ENCODE peak calls at places on chromosome 18, in six cellular contexts. V is CD4-positive, alpha-beta memory T cell; T is cardiac muscle cell; N is adrenal gland; O is right cardiac atrium; I is CD8-positive, alpha-beta memory T cell. G is an unnamed sample.

GRCh38 chr18:46950064-46950656 is 32.8 kb downstream of the KATNAL2 start:
- DNase-seq in V (no peak), T (peak; percentile 32), N (no peak), O (no peak), I (no peak), G (no peak)

GRCh38 chr18:6341709-6342108 is 73.0 kb downstream of the L3MBTL4 start:
- DNase-seq in V (no peak), T (no peak), N (no peak), O (no peak), I (no peak), G (no peak)

GRCh38 chr18:40687401-40687800 is 1267.6 kb upstream of the PIK3C3 start:
- DNase-seq in V (no peak), T (no peak), N (no peak), O (no peak), I (no peak), G (no peak)

GRCh38 chr18:67266591-67267237 is 249.8 kb downstream of the DSEL start:
- DNase-seq in V (no peak), T (no peak), N (no peak), O (no peak), I (no peak), G (no peak)

GRCh38 chr18:9876867-9877654 is 8.7 kb upstream of the TXNDC2 start:
- DNase-seq in V (no peak), T (peak; percentile 22), N (peak; percentile 88), O (no peak), I (no peak), G (no peak)

GRCh38 chr18:32661486-32662299 is 111.1 kb downstream of the KLHL14 start:
- DNase-seq in V (no peak), T (no peak), N (no peak), O (no peak), I (no peak), G (no peak)

GRCh38 chr18:43422483-43422882 is 145.2 kb upstream of the SYT4 start:
- DNase-seq in V (no peak), T (peak; percentile 74), N (peak; percentile 47), O (no peak), I (no peak), G (no peak)

GRCh38 chr18:26456070-26456491 is 92.3 kb downstream of the KCTD1 start:
- DNase-seq in V (no peak), T (no peak), N (no peak), O (no peak), I (no peak), G (no peak)

GRCh38 chr18:42183746-42184145 is 228.7 kb downstream of the PIK3C3 start:
- DNase-seq in V (no peak), T (no peak), N (peak; percentile 5), O (no peak), I (no peak), G (no peak)

GRCh38 chr18:63887424-63887823 is at the start of gene SERPINB2:
- DNase-seq in V (no peak), T (no peak), N (no peak), O (no peak), I (no peak), G (no peak)

GRCh38 chr18:8984131-8984670 is 118.3 kb upstream of the NDUFV2 start:
- DNase-seq in V (no peak), T (no peak), N (no peak), O (no peak), I (no peak), G (no peak)

GRCh38 chr18:65610939-65611338 is 139.9 kb upstream of the CDH7 start:
- DNase-seq in V (no peak), T (no peak), N (no peak), O (no peak), I (no peak), G (no peak)

GRCh38 chr18:3015203-3015590 is 2.3 kb upstream of the LPIN2 start:
- DNase-seq in V (no peak), T (no peak), N (no peak), O (no peak), I (no peak), G (no peak)

GRCh38 chr18:21243041-21243431 is 1.0 kb downstream of the GREB1L start:
- DNase-seq in V (no peak), T (peak; percentile 48), N (no peak), O (no peak), I (no peak), G (no peak)

GRCh38 chr18:21275645-21276044 is 33.6 kb downstream of the GREB1L start:
- DNase-seq in V (no peak), T (no peak), N (no peak), O (no peak), I (no peak), G (no peak)

GRCh38 chr18:23631746-23632145 is 31.0 kb downstream of the ANKRD29 start:
- DNase-seq in V (no peak), T (no peak), N (no peak), O (no peak), I (no peak), G (no peak)

GRCh38 chr18:65762556-65762955 is 11.7 kb downstream of the CDH7 start:
- DNase-seq in V (no peak), T (no peak), N (peak; percentile 27), O (no peak), I (no peak), G (no peak)

GRCh38 chr18:69564602-69565001 is 163.9 kb downstream of the DOK6 start:
- DNase-seq in V (no peak), T (no peak), N (no peak), O (no peak), I (no peak), G (no peak)

GRCh38 chr18:10085405-10085804 is 171.6 kb downstream of the VAPA start:
- DNase-seq in V (no peak), T (no peak), N (no peak), O (no peak), I (no peak), G (no peak)

GRCh38 chr18:25351280-25351772 is 640 bp downstream of the ZNF521 start:
- DNase-seq in V (no peak), T (no peak), N (peak; percentile 28), O (no peak), I (no peak), G (no peak)

GRCh38 chr18:25351773-25352628 is at the start of gene ZNF521:
- DNase-seq in V (peak; percentile 31), T (peak; percentile 94), N (peak; percentile 91), O (peak; percentile 94), I (peak; percentile 22), G (peak; percentile 38)

GRCh38 chr18:25352629-25353005 is 651 bp upstream of the ZNF521 start:
- DNase-seq in V (no peak), T (no peak), N (peak; percentile 17), O (no peak), I (no peak), G (no peak)

GRCh38 chr18:25350561-25351201 is 1.3 kb downstream of the ZNF521 start:
- DNase-seq in V (no peak), T (peak; percentile 81), N (peak; percentile 56), O (peak; percentile 80), I (no peak), G (no peak)

GRCh38 chr18:25353080-25353479 is 1.1 kb upstream of the ZNF521 start:
- DNase-seq in V (no peak), T (no peak), N (no peak), O (no peak), I (no peak), G (no peak)
- H3K4me3 ChIP-seq in V (no peak overlapping the region), T (peak overlapping the region; percentile 65), N (peak overlapping the region; percentile 57), O (peak overlapping the region; percentile 100), I (no peak overlapping the region), G (no peak overlapping the region)

GRCh38 chr18:48784654-48785053 is 166.1 kb downstream of the SMAD7 start:
- DNase-seq in V (no peak), T (no peak), N (no peak), O (no peak), I (no peak), G (no peak)

GRCh38 chr18:48786621-48787522 is 163.9 kb downstream of the SMAD7 start:
- DNase-seq in V (no peak), T (no peak), N (no peak), O (no peak), I (no peak), G (no peak)

GRCh38 chr18:48785091-48785614 is 165.6 kb downstream of the SMAD7 start:
- DNase-seq in V (no peak), T (no peak), N (peak; percentile 62), O (no peak), I (no peak), G (no peak)

GRCh38 chr18:48787523-48788151 is 163.1 kb downstream of the SMAD7 start:
- DNase-seq in V (no peak), T (no peak), N (no peak), O (no peak), I (no peak), G (no peak)

GRCh38 chr18:48785686-48786470 is 164.9 kb downstream of the SMAD7 start:
- DNase-seq in V (no peak), T (no peak), N (no peak), O (no peak), I (no peak), G (no peak)
- H3K4me1 ChIP-seq in V (peaks cover 23% of the 10 kb centered on the region), T (peaks cover 53% of the 10 kb centered on the region), N (peaks cover 45% of the 10 kb centered on the region), O (peaks cover 41% of the 10 kb centered on the region), I (peaks cover 16% of the 10 kb centered on the region), G (peaks cover 9% of the 10 kb centered on the region)

DNA sequence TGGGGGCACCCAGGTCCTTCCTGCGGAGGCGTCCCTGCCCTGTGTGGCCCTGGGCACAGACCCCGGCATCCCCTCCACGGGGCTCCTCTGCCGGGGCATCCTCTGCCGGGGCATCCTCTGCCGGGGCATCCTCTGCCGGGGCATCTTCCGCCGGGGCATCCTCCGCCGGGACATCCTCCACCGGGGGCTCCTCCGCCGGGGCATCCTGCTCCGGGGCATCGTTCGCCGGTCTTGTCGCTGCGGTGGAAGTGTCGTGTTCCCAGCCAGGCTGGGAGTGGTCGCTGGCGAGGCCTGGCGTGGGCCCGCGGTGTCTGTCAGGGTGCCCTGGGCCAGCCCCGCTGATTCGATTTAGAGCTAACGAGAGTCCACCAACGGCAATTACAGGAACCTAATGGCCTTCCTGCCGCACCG is 115.0 kb downstream of the NFATC1 start:
- DNase-seq in V (no peak), T (no peak), N (no peak), O (peak; percentile 54), I (no peak), G (peak; percentile 1)
- H3K27me3 ChIP-seq in V (no peaks in the 10 kb centered on the region), T (no peaks in the 10 kb centered on the region), N (no peaks in the 10 kb centered on the region), O (no peaks in the 10 kb centered on the region), I (no peaks in the 10 kb centered on the region), G (no peaks in the 10 kb centered on the region)

GRCh38 chr18:12645751-12646203 is 12.1 kb downstream of the SPIRE1 start:
- DNase-seq in V (no peak), T (peak; percentile 17), N (peak; percentile 62), O (peak; percentile 57), I (no peak), G (no peak)

GRCh38 chr18:12639990-12640880 is 17.7 kb downstream of the SPIRE1 start:
- DNase-seq in V (no peak), T (no peak), N (peak; percentile 61), O (no peak), I (no peak), G (no peak)

GRCh38 chr18:12647773-12648172 is 10.1 kb downstream of the SPIRE1 start:
- DNase-seq in V (no peak), T (no peak), N (no peak), O (no peak), I (no peak), G (no peak)

GRCh38 chr18:12640881-12641200 is 17.1 kb downstream of the SPIRE1 start:
- DNase-seq in V (no peak), T (no peak), N (no peak), O (no peak), I (no peak), G (no peak)

DNA sequence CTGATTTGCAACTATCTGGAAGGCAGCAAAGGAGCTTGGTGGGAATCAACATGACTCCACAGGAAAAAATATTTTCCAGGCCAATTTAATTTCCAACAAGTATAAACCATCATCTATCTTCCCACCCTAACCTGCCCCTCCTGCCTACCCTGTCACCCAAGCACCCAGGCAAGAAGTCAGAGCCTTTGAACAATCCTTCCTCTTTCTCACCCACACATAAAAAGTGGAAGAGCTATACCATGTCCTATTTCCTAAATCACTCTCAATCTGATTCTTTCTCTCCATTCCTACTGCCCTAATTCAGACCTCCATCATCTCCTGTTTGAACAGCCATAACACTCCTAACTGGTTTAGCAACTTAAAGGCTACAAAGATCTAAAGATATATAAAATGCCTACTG is 12.6 kb downstream of the SPIRE1 start:
- DNase-seq in V (no peak), T (no peak), N (no peak), O (no peak), I (no peak), G (no peak)
- H3K4me3 ChIP-seq in V (no peak overlapping the region), T (no peak overlapping the region), N (no peak overlapping the region), O (no peak overlapping the region), I (no peak overlapping the region), G (no peak overlapping the region)

G was measured in CD8-positive, alpha-beta T cell.